ENCODE peak calls at places on chromosome 10, in six cellular contexts. T, Y, A, L, B and I are unnamed samples.

GRCh38 chr10:28564905-28565304 is 32.0 kb downstream of the WAC start:
- DNase-seq in T (no peak), Y (no peak), A (no peak), L (no peak), B (no peak), I (no peak)

GRCh38 chr10:34254596-34254995 is 560.5 kb downstream of the PARD3 start:
- DNase-seq in T (peak; percentile 29), Y (no peak), A (no peak), L (no peak), B (peak; percentile 92), I (no peak)

GRCh38 chr10:102865620-102866019 is 3.6 kb upstream of the AS3MT start:
- DNase-seq in T (no peak), Y (no peak), A (no peak), L (no peak), B (no peak), I (no peak)

GRCh38 chr10:110783509-110784103 is 88.1 kb upstream of the PDCD4 start:
- DNase-seq in T (no peak), Y (no peak), A (no peak), L (no peak), B (no peak), I (no peak)

GRCh38 chr10:36759111-36759805 is 366.1 kb upstream of the ANKRD30A start:
- DNase-seq in T (no peak), Y (no peak), A (no peak), L (no peak), B (no peak), I (no peak)

GRCh38 chr10:27558612-27559020 is 54.5 kb downstream of the RAB18 start:
- DNase-seq in T (peak; percentile 58), Y (peak; percentile 78), A (peak; percentile 55), L (peak; percentile 40), B (peak; percentile 68), I (peak; percentile 7)

GRCh38 chr10:29970576-29970975 is 88.8 kb downstream of the JCAD start:
- DNase-seq in T (no peak), Y (no peak), A (no peak), L (no peak), B (no peak), I (no peak)

GRCh38 chr10:99534939-99535763 is 2.4 kb downstream of the NKX2-3 start:
- DNase-seq in T (no peak), Y (no peak), A (peak; percentile 54), L (no peak), B (no peak), I (no peak)

GRCh38 chr10:110725809-110726641 is 81.9 kb downstream of the RBM20 start:
- DNase-seq in T (no peak), Y (no peak), A (no peak), L (no peak), B (no peak), I (no peak)

GRCh38 chr10:118564652-118565051 is 30.8 kb downstream of the PRLHR start:
- DNase-seq in T (no peak), Y (peak; percentile 22), A (peak; percentile 73), L (no peak), B (no peak), I (no peak)

GRCh38 chr10:667602-668143 is 21.8 kb downstream of the DIP2C start:
- DNase-seq in T (no peak), Y (no peak), A (no peak), L (no peak), B (no peak), I (peak; percentile 11)

GRCh38 chr10:1732501-1733123 is 4.7 kb downstream of the ADARB2 start:
- DNase-seq in T (no peak), Y (no peak), A (no peak), L (no peak), B (no peak), I (no peak)

GRCh38 chr10:21649441-21649872 is 115.4 kb downstream of the MLLT10 start:
- DNase-seq in T (no peak), Y (no peak), A (no peak), L (no peak), B (no peak), I (no peak)

GRCh38 chr10:103605359-103606156 is 112.1 kb downstream of the NEURL1 start:
- DNase-seq in T (peak; percentile 28), Y (peak; percentile 52), A (peak; percentile 77), L (peak; percentile 82), B (peak; percentile 33), I (peak; percentile 31)

GRCh38 chr10:67268146-67268545 is 342.3 kb downstream of the LRRTM3 start:
- DNase-seq in T (no peak), Y (no peak), A (no peak), L (no peak), B (no peak), I (no peak)

GRCh38 chr10:133474833-133475734 is 21.3 kb downstream of the SCART1 start:
- DNase-seq in T (no peak), Y (no peak), A (no peak), L (peak; percentile 4), B (no peak), I (no peak)

GRCh38 chr10:88471909-88472308 is 111.2 kb downstream of the RNLS start:
- DNase-seq in T (no peak), Y (no peak), A (peak; percentile 13), L (no peak), B (no peak), I (no peak)

GRCh38 chr10:88463811-88464210 is 119.3 kb downstream of the RNLS start:
- DNase-seq in T (no peak), Y (no peak), A (no peak), L (no peak), B (no peak), I (no peak)

GRCh38 chr10:88465765-88466164 is 117.4 kb downstream of the RNLS start:
- DNase-seq in T (no peak), Y (no peak), A (no peak), L (no peak), B (no peak), I (no peak)

GRCh38 chr10:88466786-88467185 is 116.3 kb downstream of the RNLS start:
- DNase-seq in T (no peak), Y (no peak), A (no peak), L (no peak), B (no peak), I (no peak)

DNA sequence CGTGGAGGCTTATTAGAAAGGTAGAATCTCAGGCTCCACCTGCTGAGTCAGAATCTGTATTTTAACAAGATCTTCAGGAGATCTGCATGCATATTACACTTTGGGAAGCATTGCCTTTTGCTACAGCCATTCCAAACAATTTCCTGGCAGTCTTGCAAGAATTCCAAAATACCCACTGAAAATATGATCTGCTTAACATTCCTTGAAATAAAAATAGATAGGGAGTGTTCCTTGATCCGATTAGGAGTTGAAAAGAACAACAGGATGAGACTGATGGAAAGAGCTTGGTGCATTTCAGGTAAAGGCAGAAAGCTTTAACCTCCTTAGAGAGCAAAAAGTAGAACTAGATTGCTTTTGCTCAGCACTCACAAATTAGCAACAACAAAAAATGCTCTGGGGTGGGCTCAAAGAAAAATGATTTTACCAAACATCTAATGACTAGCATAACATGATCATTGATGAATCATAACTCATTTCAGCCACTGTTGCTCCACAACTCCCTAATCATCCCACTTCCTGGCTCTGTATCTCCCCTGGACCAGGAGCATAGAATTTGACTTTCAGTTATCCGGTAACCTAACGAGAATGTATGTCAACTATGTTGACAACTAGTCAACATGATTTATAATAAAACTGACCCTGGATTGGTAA is 115.2 kb downstream of the RNLS start:
- DNase-seq in T (no peak), Y (no peak), A (no peak), L (no peak), B (no peak), I (no peak)
- TF ChIP-seq SP1 in T (no peak), Y (no peak), A (no peak), L (no peak), B (no peak), I (no peak)

DNA sequence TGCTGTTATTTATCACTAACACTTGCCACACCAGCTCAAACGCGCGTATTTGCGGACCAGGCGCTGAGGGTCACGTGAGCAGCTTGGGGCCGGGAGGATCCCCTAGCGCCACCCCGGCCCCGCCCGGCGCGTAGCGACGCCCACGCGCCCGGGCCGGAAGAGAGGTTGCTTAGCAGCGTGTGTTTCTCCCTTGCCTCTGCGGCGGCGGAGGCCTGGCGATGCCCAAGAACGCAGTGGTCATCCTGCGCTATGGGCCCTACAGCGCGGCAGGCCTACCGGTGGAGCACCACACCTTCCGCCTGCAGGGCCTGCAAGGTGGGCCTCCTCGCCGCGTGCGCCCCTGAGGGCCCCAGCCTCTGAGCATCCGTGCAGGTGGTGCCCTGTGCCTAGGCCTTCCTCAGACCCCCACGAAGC is at the start of gene C10orf53:
- DNase-seq in T (no peak), Y (peak; percentile 87), A (peak; percentile 78), L (peak; percentile 80), B (no peak), I (peak; percentile 83)
- TF ChIP-seq SP1 in T (no peak), Y (peak; percentile 36), A (peak; percentile 83), L (no peak), B (no peak), I (no peak)

DNA sequence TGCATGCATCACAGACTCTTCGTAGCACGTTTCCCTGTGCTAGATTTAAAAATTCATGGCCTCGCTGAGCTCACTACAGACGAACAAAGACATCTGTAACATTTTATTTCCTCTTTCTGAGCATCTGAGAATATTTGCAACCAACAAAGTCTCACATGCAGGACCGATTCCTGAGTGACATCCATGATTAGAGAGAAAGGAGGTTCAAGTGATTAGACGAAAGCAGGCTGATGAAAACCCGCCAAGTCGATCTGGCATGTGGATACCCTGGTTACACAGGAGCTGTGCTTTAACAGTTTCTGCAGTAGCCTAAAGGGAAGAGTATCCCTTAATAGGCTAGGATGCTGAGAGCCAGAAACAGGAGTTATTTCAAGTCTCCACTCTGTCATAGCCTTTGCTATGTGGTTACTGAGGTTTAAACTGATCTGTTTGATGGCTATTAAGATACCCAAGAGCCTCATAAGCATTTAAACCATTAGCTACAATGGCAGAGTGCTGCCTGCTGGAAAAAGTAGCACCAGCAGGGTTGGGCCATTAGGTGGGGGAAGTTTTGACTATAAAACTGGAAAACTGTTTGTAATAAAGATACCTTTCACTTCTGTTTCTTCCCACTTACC is 82.4 kb downstream of the PRKCQ start:
- DNase-seq in T (no peak), Y (no peak), A (no peak), L (no peak), B (no peak), I (peak; percentile 14)
- TF ChIP-seq SP1 in T (no peak), Y (no peak), A (no peak), L (no peak), B (no peak), I (no peak)

GRCh38 chr10:11345224-11346054 is 266.0 kb downstream of the USP6NL start:
- DNase-seq in T (peak; percentile 61), Y (no peak), A (peak; percentile 43), L (no peak), B (peak; percentile 4), I (no peak)

GRCh38 chr10:11344081-11344480 is 267.4 kb downstream of the USP6NL start:
- DNase-seq in T (no peak), Y (no peak), A (no peak), L (no peak), B (no peak), I (no peak)

GRCh38 chr10:11341253-11341652 is 270.2 kb downstream of the USP6NL start:
- DNase-seq in T (no peak), Y (no peak), A (no peak), L (no peak), B (no peak), I (no peak)

GRCh38 chr10:11339660-11340059 is 271.8 kb downstream of the USP6NL start:
- DNase-seq in T (no peak), Y (no peak), A (no peak), L (no peak), B (no peak), I (no peak)

DNA sequence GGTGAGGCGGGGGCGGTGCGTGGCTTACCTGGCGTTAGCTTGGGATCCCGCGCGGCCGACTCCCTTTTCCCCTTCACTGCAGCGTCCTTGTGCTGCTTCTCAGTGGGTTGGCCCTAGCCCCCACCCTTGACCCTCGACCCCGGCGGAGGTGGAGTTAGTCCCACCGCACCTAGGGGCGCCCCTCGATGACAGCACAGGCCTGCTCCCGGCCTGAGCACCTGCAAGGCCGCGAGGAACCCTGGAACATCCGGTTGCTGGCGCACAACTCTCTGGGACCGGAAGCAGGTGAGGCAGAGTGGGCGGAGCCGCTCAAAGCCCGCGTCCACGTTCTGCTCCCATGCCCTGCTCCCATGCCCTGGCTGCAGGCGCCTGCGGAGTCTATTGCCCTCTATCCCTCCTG is 266.9 kb downstream of the USP6NL start:
- DNase-seq in T (no peak), Y (no peak), A (no peak), L (no peak), B (no peak), I (no peak)
- TF ChIP-seq SP1 in T (no peak), Y (no peak), A (no peak), L (no peak), B (no peak), I (no peak)